ENCODE peak calls at places on chromosomes 13 and 19, in eight cellular contexts. L, X, S, V, B, R, G and Q are unnamed samples.

GRCh38 chr19:49924004-49924880 is 4.8 kb upstream of the ATF5 start:
- DNase-seq in R (no peak), X (no peak), G (no peak), L (no peak), V (no peak), S (no peak), B (no peak), Q (no peak)

GRCh38 chr19:4455742-4456565 is 1.6 kb downstream of the UBXN6 start:
- DNase-seq in G (no peak), R (no peak), S (no peak), X (peak), B (peak), V (no peak), L (no peak), Q (peak)

GRCh38 chr19:58332697-58333096 is 5.9 kb downstream of the ZSCAN22 start:
- DNase-seq in G (no peak), S (no peak), R (no peak), L (no peak), V (no peak), X (no peak), B (no peak), Q (no peak)

GRCh38 chr19:31256601-31256990 is 92.6 kb downstream of the TSHZ3 start:
- DNase-seq in L (no peak), R (no peak), G (no peak), V (no peak), B (no peak), S (no peak), X (no peak), Q (no peak)

GRCh38 chr19:6773323-6773931 is 919 bp downstream of the VAV1 start:
- DNase-seq in S (peak), V (peak), G (no peak), B (no peak), L (peak), X (no peak), R (no peak), Q (no peak)

GRCh38 chr19:1441677-1442438 is 3.7 kb downstream of the RPS15 start:
- DNase-seq in G (no peak), L (no peak), S (no peak), X (no peak), R (no peak), V (no peak), B (no peak), Q (no peak)

GRCh38 chr19:39908803-39909202 is 25.6 kb downstream of the FCGBP start:
- DNase-seq in B (no peak), L (no peak), S (no peak), X (no peak), G (no peak), V (no peak), R (no peak), Q (no peak)

GRCh38 chr19:16608290-16608704 is 19.7 kb downstream of the MED26 start:
- DNase-seq in L (no peak), R (no peak), B (peak), X (peak), V (no peak), S (no peak), G (no peak), Q (peak)

GRCh38 chr19:44677019-44677809 is 5.9 kb downstream of the CEACAM19 start:
- DNase-seq in X (peak), R (no peak), L (no peak), V (no peak), S (no peak), G (no peak), B (peak), Q (peak)

GRCh38 chr19:18233224-18233825 is 7.1 kb upstream of the PDE4C start:
- DNase-seq in X (peak), G (no peak), V (peak), S (peak), L (peak), B (peak), R (no peak), Q (peak)

GRCh38 chr13:21106089-21106488 is 44.7 kb upstream of the LATS2 start:
- DNase-seq in L (no peak), X (peak), V (no peak), G (no peak), S (no peak), R (no peak), B (peak), Q (no peak)

GRCh38 chr13:72530471-72530870 is 197.0 kb downstream of the MZT1 start:
- DNase-seq in B (no peak), V (no peak), G (no peak), L (no peak), S (no peak), X (no peak), R (no peak), Q (no peak)

GRCh38 chr13:20475927-20476691 is 49.5 kb downstream of the CRYL1 start:
- DNase-seq in R (no peak), V (peak), X (peak), B (no peak), G (no peak), S (peak), L (peak), Q (peak)

GRCh38 chr13:107296804-107297203 is 728.9 kb upstream of the ARGLU1 start:
- DNase-seq in X (peak), V (no peak), B (no peak), L (no peak), G (no peak), R (no peak), S (no peak), Q (no peak)

GRCh38 chr13:36101157-36101556 is 30.0 kb downstream of the DCLK1 start:
- DNase-seq in X (no peak), G (no peak), S (no peak), V (no peak), R (no peak), L (no peak), B (no peak), Q (no peak)

GRCh38 chr13:110592670-110593069 is 22.7 kb upstream of the NAXD start:
- DNase-seq in X (peak), V (no peak), B (no peak), S (no peak), L (no peak), R (no peak), G (no peak), Q (no peak)